ENCODE peak calls at places on chromosome 10, in four cellular contexts. One of them, this sample, is unnamed.

GRCh38 chr10:76411719-76412435 is 980.5 kb downstream of the LRMDA start:
- DNase-seq in stimulated activated CD8-positive, alpha-beta memory T cell treated with anti-CD3 and anti-CD28 coated beads, Interleukin-7, amount 100 ng/mL, for 1 hour: no peak
- DNase-seq in activated gamma-delta T cell: no peak
- DNase-seq in heart right ventricle: no peak
- DNase-seq in this sample: peak

GRCh38 chr10:57017356-57018037 is 656.4 kb upstream of the ZWINT start:
- DNase-seq in heart right ventricle: no peak
- DNase-seq in activated gamma-delta T cell: no peak
- DNase-seq in stimulated activated CD8-positive, alpha-beta memory T cell treated with anti-CD3 and anti-CD28 coated beads, Interleukin-7, amount 100 ng/mL, for 1 hour: no peak
- DNase-seq in this sample: no peak

GRCh38 chr10:70773461-70773860 is 11.7 kb downstream of the TBATA start:
- DNase-seq in activated gamma-delta T cell: no peak
- DNase-seq in heart right ventricle: no peak
- DNase-seq in stimulated activated CD8-positive, alpha-beta memory T cell treated with anti-CD3 and anti-CD28 coated beads, Interleukin-7, amount 100 ng/mL, for 1 hour: no peak
- DNase-seq in this sample: no peak

GRCh38 chr10:687583-688286 is 1.7 kb downstream of the DIP2C start:
- DNase-seq in stimulated activated CD8-positive, alpha-beta memory T cell treated with anti-CD3 and anti-CD28 coated beads, Interleukin-7, amount 100 ng/mL, for 1 hour: no peak
- DNase-seq in heart right ventricle: no peak
- DNase-seq in activated gamma-delta T cell: no peak
- DNase-seq in this sample: no peak

GRCh38 chr10:111706331-111706730 is 477.2 kb downstream of the GPAM start:
- DNase-seq in heart right ventricle: no peak
- DNase-seq in stimulated activated CD8-positive, alpha-beta memory T cell treated with anti-CD3 and anti-CD28 coated beads, Interleukin-7, amount 100 ng/mL, for 1 hour: no peak
- DNase-seq in activated gamma-delta T cell: no peak
- DNase-seq in this sample: no peak

GRCh38 chr10:28425431-28425830 is 107.5 kb upstream of the WAC start:
- DNase-seq in heart right ventricle: no peak
- DNase-seq in stimulated activated CD8-positive, alpha-beta memory T cell treated with anti-CD3 and anti-CD28 coated beads, Interleukin-7, amount 100 ng/mL, for 1 hour: no peak
- DNase-seq in activated gamma-delta T cell: no peak
- DNase-seq in this sample: no peak

GRCh38 chr10:99531026-99531695 is 1.6 kb upstream of the NKX2-3 start:
- DNase-seq in activated gamma-delta T cell: no peak
- DNase-seq in stimulated activated CD8-positive, alpha-beta memory T cell treated with anti-CD3 and anti-CD28 coated beads, Interleukin-7, amount 100 ng/mL, for 1 hour: no peak
- DNase-seq in heart right ventricle: no peak
- DNase-seq in this sample: no peak

GRCh38 chr10:62594093-62594520 is 210.4 kb upstream of the ADO start:
- DNase-seq in activated gamma-delta T cell: no peak
- DNase-seq in stimulated activated CD8-positive, alpha-beta memory T cell treated with anti-CD3 and anti-CD28 coated beads, Interleukin-7, amount 100 ng/mL, for 1 hour: no peak
- DNase-seq in heart right ventricle: peak
- DNase-seq in this sample: peak

GRCh38 chr10:76306859-76307258 is 875.4 kb downstream of the LRMDA start:
- DNase-seq in stimulated activated CD8-positive, alpha-beta memory T cell treated with anti-CD3 and anti-CD28 coated beads, Interleukin-7, amount 100 ng/mL, for 1 hour: no peak
- DNase-seq in activated gamma-delta T cell: no peak
- DNase-seq in heart right ventricle: no peak
- DNase-seq in this sample: no peak

GRCh38 chr10:98713586-98713985 is 266.9 kb upstream of the HPS1 start:
- DNase-seq in stimulated activated CD8-positive, alpha-beta memory T cell treated with anti-CD3 and anti-CD28 coated beads, Interleukin-7, amount 100 ng/mL, for 1 hour: no peak
- DNase-seq in activated gamma-delta T cell: no peak
- DNase-seq in heart right ventricle: no peak
- DNase-seq in this sample: no peak

This sample was measured in left ventricle myocardium superior.